ENCODE peak calls at places on chromosomes 11 and 22, in four cellular contexts. L is mesendoderm, P is H1, N is trophoblast cell. D is an unnamed sample. For H3K79me2, the result is how much of the 10 kb centered on the place peaks cover.

GRCh38 chr11:121246021-121246768 is 46.4 kb upstream of the SC5D start:
- DNase-seq in L (no peak), N (no peak), P (no peak), D (peak)

GRCh38 chr11:67274768-67275605 is 8.7 kb downstream of the GRK2 start:
- DNase-seq in N (no peak), P (no peak), L (no peak), D (no peak)

GRCh38 chr11:19651654-19652053 is 61.0 kb upstream of the NAV2 start:
- DNase-seq in P (no peak), N (no peak), L (no peak), D (no peak)

GRCh38 chr11:35786918-35787557 is 124.5 kb downstream of the TRIM44 start:
- DNase-seq in P (no peak), N (no peak), L (no peak), D (no peak)

GRCh38 chr11:102267602-102268001 is 49.7 kb upstream of the BIRC3 start:
- DNase-seq in P (no peak), N (peak), L (no peak), D (no peak)

GRCh38 chr11:109015283-109015682 is 350.4 kb downstream of the DDX10 start:
- DNase-seq in L (no peak), P (no peak), N (no peak), D (no peak)

GRCh38 chr22:26463688-26464087 is 19.9 kb downstream of the HPS4 start:
- DNase-seq in L (no peak), N (peak), P (no peak), D (no peak)

GRCh38 chr11:113373306-113373705 is 14.3 kb upstream of the ANKK1 start:
- DNase-seq in P (no peak), L (no peak), N (no peak), D (no peak)

GRCh38 chr22:39207141-39208012 is 37.4 kb downstream of the PDGFB start:
- DNase-seq in L (no peak), P (no peak), N (peak), D (peak)

GRCh38 chr11:35619030-35619753 is 932 bp downstream of the FJX1 start:
- DNase-seq in N (peak), P (no peak), L (peak), D (peak)

GRCh38 chr11:1335811-1336761 is 26.7 kb upstream of the TOLLIP start:
- DNase-seq in P (no peak), L (peak), N (peak), D (peak)

GRCh38 chr11:70841264-70841663 is 411.1 kb downstream of the SHANK2 start:
- DNase-seq in N (no peak), P (no peak), L (no peak), D (no peak)

GRCh38 chr22:29345932-29346331 is 30.4 kb upstream of the RASL10A start:
- DNase-seq in N (no peak), P (no peak), L (no peak), D (no peak)

GRCh38 chr22:20258584-20259335 is 9.4 kb downstream of the RTN4R start:
- DNase-seq in N (no peak), P (no peak), L (no peak), D (no peak)

GRCh38 chr11:20238712-20239111 is 78.4 kb upstream of the DBX1 start:
- DNase-seq in N (no peak), L (no peak), P (no peak), D (no peak)

GRCh38 chr22:27453688-27454087 is 347.9 kb downstream of the MN1 start:
- DNase-seq in L (peak), P (no peak), N (no peak), D (no peak)

GRCh38 chr22:27424319-27424718 is 377.2 kb downstream of the MN1 start:
- DNase-seq in P (no peak), N (peak), L (no peak), D (no peak)

GRCh38 chr22:26502688-26503561 is 9.3 kb downstream of the TFIP11 start:
- DNase-seq in P (no peak), L (peak), N (no peak), D (peak)

GRCh38 chr22:20508815-20509271 is 1.4 kb downstream of the MED15 start:
- DNase-seq in P (no peak), N (peak), L (no peak), D (no peak)

GRCh38 chr11:75468534-75469340 is 35.7 kb upstream of the KLHL35 start:
- DNase-seq in P (no peak), L (peak), N (no peak), D (no peak)

GRCh38 chr11:128548655-128549255 is 38.6 kb downstream of the ETS1 start:
- DNase-seq in P (no peak), L (peak), N (no peak), D (no peak)

GRCh38 chr11:88179141-88179540 is 3.9 kb upstream of the RAB38 start:
- DNase-seq in N (no peak), P (no peak), L (no peak), D (no peak)

GRCh38 chr22:27839261-27839660 is 37.7 kb upstream of the MN1 start:
- DNase-seq in L (no peak), P (no peak), N (no peak), D (no peak)

GRCh38 chr11:5242933-5243844 is 6.5 kb downstream of the HBG1 start:
- DNase-seq in P (no peak), N (no peak), L (no peak), D (no peak)

GRCh38 chr11:279966-280761 is 2.0 kb downstream of the NLRP6 start:
- DNase-seq in L (no peak), P (no peak), N (no peak), D (no peak)

GRCh38 chr11:75627879-75628668 is 40.8 kb downstream of the MAP6 start:
- DNase-seq in P (no peak), L (peak), N (no peak), D (peak)

GRCh38 chr11:68956142-68956541 is 24.6 kb downstream of the MRGPRD start:
- DNase-seq in N (no peak), P (no peak), L (peak), D (peak)

GRCh38 chr11:35545604-35546003 is 20.2 kb upstream of the PAMR1 start:
- DNase-seq in L (no peak), P (no peak), N (no peak), D (no peak)

GRCh38 chr11:73225001-73225686 is 7.1 kb downstream of the P2RY2 start:
- DNase-seq in L (peak), N (peak), P (no peak), D (no peak)
- H3K79me2 ChIP-seq in L (under half), N (under half), P (under half), D (under half)

DNA sequence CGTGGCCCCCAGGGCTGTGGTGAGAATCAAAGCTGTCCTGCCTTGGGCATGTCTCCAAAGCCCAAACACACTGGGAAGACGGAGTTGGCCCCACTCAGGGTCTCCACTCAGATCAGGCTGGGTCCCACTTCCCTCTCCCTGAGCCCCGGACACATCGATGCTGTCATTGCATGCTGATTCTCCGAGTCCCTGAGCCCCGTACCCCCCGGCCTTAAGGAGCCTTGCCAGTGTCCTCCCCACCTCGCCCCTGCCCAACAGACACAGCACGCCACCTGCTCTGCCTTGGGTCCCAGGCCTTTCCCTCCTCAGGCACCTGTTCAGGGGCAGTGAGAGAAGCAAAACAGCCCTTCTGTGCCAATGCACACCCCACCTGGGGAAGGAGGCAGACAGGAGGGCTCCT is 14.6 kb downstream of the EIF1AD start:
- DNase-seq in L (no peak), P (no peak), N (no peak), D (no peak)
- H3K23ac ChIP-seq in L (no peak), P (no peak), N (no peak), D (no peak)

DNA sequence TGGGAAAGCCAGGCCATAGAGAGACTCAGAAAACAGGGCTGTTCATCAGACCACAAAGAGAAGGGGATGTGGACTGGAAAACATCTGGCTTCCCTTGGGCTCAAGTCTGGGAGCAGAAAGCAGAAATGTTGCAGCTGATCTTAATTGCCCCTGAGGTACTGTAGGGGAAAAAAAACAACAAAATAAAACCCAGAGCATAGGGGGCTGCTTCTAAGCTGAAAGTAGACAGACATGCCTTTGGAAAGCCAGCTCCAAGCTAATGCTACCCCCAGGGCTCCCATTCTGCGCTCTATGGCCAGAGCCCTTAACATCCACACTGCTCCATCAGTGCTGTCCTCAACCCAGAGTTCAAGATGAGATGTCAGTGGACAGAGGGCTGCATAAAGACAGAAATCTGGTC is 2.0 kb upstream of the PACSIN3 start:
- DNase-seq in L (no peak), N (no peak), P (no peak), D (no peak)
- H3K4ac ChIP-seq in L (no peak), N (no peak), P (no peak), D (no peak)

GRCh38 chr22:44495629-44496028 is 2.4 kb downstream of the RTL6 start:
- DNase-seq in N (no peak), P (no peak), L (no peak), D (no peak)

GRCh38 chr22:44497904-44498242 is at the start of gene RTL6:
- DNase-seq in P (no peak), L (no peak), N (no peak), D (no peak)

GRCh38 chr22:44496305-44496704 is 1.7 kb downstream of the RTL6 start:
- DNase-seq in L (no peak), P (no peak), N (no peak), D (no peak)

GRCh38 chr22:44497218-44497903 is 672 bp downstream of the RTL6 start:
- DNase-seq in N (no peak), L (peak), P (no peak), D (no peak)

DNA sequence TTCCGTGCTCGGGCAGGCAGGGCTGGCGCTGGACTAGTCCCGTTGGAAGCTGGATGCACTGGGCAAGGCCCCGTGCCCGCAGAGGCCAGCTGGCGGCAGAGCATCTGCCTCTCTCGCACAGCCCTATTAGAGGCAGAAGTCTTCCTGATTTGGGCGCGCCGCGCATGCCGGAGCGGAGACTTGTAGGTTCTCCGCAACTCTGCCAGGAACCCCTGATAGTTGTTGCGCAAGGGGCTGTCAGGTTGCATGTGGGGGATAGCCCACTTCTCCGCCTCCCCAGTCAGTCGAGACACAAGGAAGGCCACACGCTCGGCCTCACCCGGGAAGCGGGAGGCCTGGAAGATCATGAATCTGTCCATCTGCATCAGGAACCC is 1.2 kb downstream of the RTL6 start:
- DNase-seq in L (no peak), N (no peak), P (no peak), D (no peak)
- H3K79me2 ChIP-seq in L (under half), N (under half), P (under half), D (under half)

GRCh38 chr11:76781861-76782500 is 1.2 kb upstream of the TSKU start:
- DNase-seq in L (no peak), P (no peak), N (no peak), D (no peak)
- H3K23ac ChIP-seq in L (no peak), P (no peak), N (no peak), D (no peak)

D was measured in H9.